ENCODE peak calls at places on chromosome 10, in ten cellular contexts. U, R, I, W, G, Z, N, T, S and F are unnamed samples.

GRCh38 chr10:63465293-63466167 is at the start of gene JMJD1C:
- DNase-seq in S (no peak), I (no peak), U (no peak), R (peak), N (peak), Z (peak), T (peak), G (peak), W (peak), F (no peak)

GRCh38 chr10:78911533-78912340 is 157.0 kb upstream of the ZMIZ1 start:
- DNase-seq in R (no peak), U (no peak), G (peak), W (no peak), Z (no peak), I (no peak), S (no peak), T (no peak), N (no peak), F (no peak)

GRCh38 chr10:69416695-69417094 is at the start of gene TACR2:
- DNase-seq in S (no peak), U (no peak), N (no peak), I (no peak), W (no peak), R (peak), T (no peak), G (no peak), Z (no peak), F (no peak)

GRCh38 chr10:130711072-130711471 is 574.9 kb downstream of the GLRX3 start:
- DNase-seq in W (no peak), T (no peak), N (no peak), U (no peak), R (no peak), S (no peak), Z (no peak), I (no peak), G (no peak), F (no peak)

GRCh38 chr10:88463811-88464210 is 119.3 kb downstream of the RNLS start:
- DNase-seq in Z (no peak), I (no peak), N (no peak), G (no peak), S (no peak), T (no peak), U (no peak), W (no peak), R (no peak), F (no peak)

GRCh38 chr10:119355930-119356329 is 148.6 kb downstream of the GRK5 start:
- DNase-seq in N (no peak), G (no peak), R (no peak), I (no peak), Z (no peak), U (no peak), W (no peak), T (no peak), S (no peak), F (no peak)

GRCh38 chr10:43622022-43622421 is 15.8 kb downstream of the ZNF485 start:
- DNase-seq in Z (no peak), G (no peak), N (no peak), W (no peak), T (no peak), I (no peak), S (no peak), U (no peak), R (no peak), F (no peak)

GRCh38 chr10:114544045-114544659 is 113.9 kb downstream of the ABLIM1 start:
- DNase-seq in I (no peak), G (no peak), Z (no peak), R (no peak), S (no peak), U (no peak), N (peak), W (no peak), T (no peak), F (no peak)

GRCh38 chr10:132131581-132132250 is 55.0 kb upstream of the DPYSL4 start:
- DNase-seq in U (no peak), Z (no peak), W (no peak), N (peak), I (no peak), T (no peak), S (no peak), R (no peak), G (peak), F (no peak)

GRCh38 chr10:131013281-131013680 is 298.2 kb downstream of the TCERG1L start:
- DNase-seq in S (no peak), T (no peak), Z (no peak), W (no peak), R (no peak), N (no peak), U (no peak), G (no peak), I (no peak), F (no peak)

GRCh38 chr10:11165591-11166543 is 148.2 kb downstream of the CELF2 start:
- DNase-seq in W (peak), U (no peak), S (no peak), R (peak), I (no peak), T (no peak), N (peak), Z (peak), G (peak), F (no peak)

GRCh38 chr10:88987243-88987726 is 3.3 kb upstream of the FAS start:
- DNase-seq in N (no peak), U (no peak), S (no peak), W (no peak), G (no peak), I (no peak), Z (peak), R (no peak), T (peak), F (no peak)

GRCh38 chr10:71132321-71132810 is 80.0 kb upstream of the UNC5B start:
- DNase-seq in W (no peak), G (no peak), U (no peak), R (no peak), N (no peak), T (no peak), Z (no peak), S (no peak), I (no peak), F (no peak)

GRCh38 chr10:125329056-125329455 is 168.7 kb upstream of the CTBP2 start:
- DNase-seq in U (no peak), T (no peak), Z (no peak), W (no peak), I (no peak), S (no peak), R (no peak), G (no peak), N (no peak), F (no peak)

GRCh38 chr10:72274730-72275350 is 1.1 kb downstream of the DDIT4 start:
- DNase-seq in T (peak), I (no peak), Z (peak), R (peak), G (peak), U (no peak), N (peak), S (peak), W (peak), F (no peak)

GRCh38 chr10:79586933-79587332 is 23.8 kb upstream of the SFTPA1 start:
- DNase-seq in G (no peak), U (no peak), I (no peak), T (no peak), S (no peak), N (no peak), W (no peak), R (no peak), Z (no peak), F (no peak)

GRCh38 chr10:112159469-112159868 is 24.1 kb downstream of the GPAM start:
- DNase-seq in R (no peak), S (no peak), W (no peak), I (no peak), T (no peak), N (no peak), Z (no peak), U (peak), G (no peak), F (no peak)

GRCh38 chr10:119364941-119365340 is 157.6 kb downstream of the GRK5 start:
- DNase-seq in U (no peak), W (no peak), G (no peak), R (no peak), T (peak), S (no peak), N (peak), Z (peak), I (no peak), F (no peak)

DNA sequence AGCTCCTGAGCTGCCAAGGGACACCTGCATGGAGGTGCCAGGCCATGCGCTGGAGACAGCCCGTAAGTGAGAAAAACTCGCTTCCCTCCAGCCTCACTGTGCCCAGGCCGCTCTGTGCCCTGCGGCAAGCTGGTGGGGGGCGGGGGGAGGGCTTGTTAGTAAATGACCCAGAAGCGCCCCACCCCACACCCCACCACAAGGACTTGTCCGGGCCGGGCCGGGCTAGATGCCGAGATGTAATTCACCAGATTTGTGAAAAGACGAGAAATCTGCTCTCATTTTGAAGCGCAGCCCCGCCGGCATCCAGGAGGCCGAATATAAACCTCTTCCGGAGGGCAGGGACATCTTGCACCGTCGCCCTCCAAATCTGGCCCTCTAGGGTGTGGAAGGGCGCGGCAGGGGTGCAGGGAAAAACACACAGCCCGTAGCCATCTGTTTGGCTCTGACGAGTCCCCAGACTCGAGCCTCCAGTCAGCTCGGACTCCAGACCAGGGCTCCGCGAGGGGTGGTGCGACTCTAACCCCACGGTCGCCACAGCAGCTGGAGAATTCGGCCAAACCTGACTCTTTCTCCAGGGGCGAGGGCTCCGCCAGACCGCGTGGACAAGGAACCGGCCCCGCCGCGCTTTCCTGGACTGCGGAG is 14.8 kb downstream of the TLX1 start:
- DNase-seq in W (no peak), G (no peak), N (no peak), I (no peak), Z (no peak), S (no peak), R (no peak), T (no peak), U (no peak), F (no peak)
- H3K4me3 ChIP-seq in W (no peak), G (no peak), N (no peak), I (no peak), Z (no peak), S (no peak), R (no peak), T (no peak), U (no peak), F (no peak)

DNA sequence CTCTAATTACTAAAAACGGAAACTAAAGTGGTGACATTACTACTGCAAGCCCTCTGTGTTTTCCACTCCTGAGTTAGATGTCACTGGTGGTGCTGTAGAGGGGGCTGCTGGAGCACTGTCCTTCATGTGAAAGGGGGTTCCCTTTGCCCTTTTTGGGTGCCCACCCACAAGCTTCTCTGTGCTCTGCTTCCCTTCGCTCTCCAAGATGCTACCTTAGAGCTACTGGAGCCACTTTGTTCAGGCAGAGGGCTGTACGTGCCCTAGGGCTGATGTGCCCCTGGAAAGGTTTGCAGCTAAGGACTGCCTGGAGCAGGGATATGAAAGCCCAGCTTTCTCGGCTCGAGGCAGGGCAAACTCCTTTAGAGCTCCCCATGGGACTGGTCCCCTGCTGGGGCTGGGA is 28.3 kb downstream of the EMX2 start:
- DNase-seq in T (no peak), G (no peak), W (no peak), I (no peak), N (no peak), R (no peak), S (no peak), Z (no peak), U (no peak), F (no peak)
- TF ChIP-seq CTCF in T (no peak), G (no peak), W (no peak), I (no peak), N (no peak), R (no peak), S (no peak), Z (no peak), U (no peak), F (no peak)

GRCh38 chr10:120989996-120990395 is 138.8 kb downstream of the WDR11 start:
- DNase-seq in R (no peak), G (no peak), U (no peak), Z (no peak), T (no peak), N (no peak), S (no peak), I (no peak), W (no peak), F (no peak)
- H3K4me3 ChIP-seq in R (no peak), G (no peak), U (no peak), Z (no peak), T (no peak), N (no peak), S (no peak), I (no peak), W (no peak), F (no peak)

DNA sequence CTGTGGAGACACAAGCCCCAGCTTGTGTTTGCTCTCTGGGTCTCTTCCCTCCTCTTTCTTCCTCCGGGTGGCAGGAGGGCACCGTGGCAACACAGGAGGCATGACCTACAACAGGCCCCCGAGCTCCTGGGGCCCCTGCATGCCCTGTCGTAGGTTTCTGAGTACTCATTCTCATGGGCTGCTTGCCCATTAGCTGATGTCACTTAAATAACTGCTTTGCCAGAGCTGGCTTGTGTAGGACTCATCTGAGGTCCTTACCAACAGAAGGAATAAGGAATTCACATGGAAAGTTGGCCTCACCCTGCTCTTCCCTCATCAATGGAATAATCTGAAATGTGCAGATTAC is 298.0 kb upstream of the PRKCQ start:
- DNase-seq in G (no peak), Z (peak), T (peak), R (no peak), U (no peak), S (no peak), I (no peak), N (no peak), W (peak), F (no peak)
- TF ChIP-seq CTCF in G (no peak), Z (no peak), T (no peak), R (no peak), U (no peak), S (no peak), I (no peak), N (no peak), W (no peak), F (no peak)

GRCh38 chr10:124104011-124104627 is 10.7 kb upstream of the CHST15 start:
- DNase-seq in R (no peak), G (no peak), U (no peak), W (no peak), T (no peak), Z (no peak), I (no peak), S (no peak), N (no peak), F (no peak)

GRCh38 chr10:124105594-124105993 is 12.2 kb upstream of the CHST15 start:
- DNase-seq in Z (peak), R (no peak), I (no peak), S (no peak), T (peak), N (no peak), U (no peak), W (no peak), G (no peak), F (no peak)

GRCh38 chr10:124109261-124109660 is 15.9 kb upstream of the CHST15 start:
- DNase-seq in S (no peak), N (no peak), U (no peak), T (no peak), Z (no peak), G (no peak), W (no peak), I (no peak), R (no peak), F (no peak)

GRCh38 chr10:124105045-124105444 is 11.6 kb upstream of the CHST15 start:
- DNase-seq in S (no peak), N (no peak), R (no peak), I (no peak), T (no peak), U (no peak), W (no peak), G (no peak), Z (no peak), F (no peak)

DNA sequence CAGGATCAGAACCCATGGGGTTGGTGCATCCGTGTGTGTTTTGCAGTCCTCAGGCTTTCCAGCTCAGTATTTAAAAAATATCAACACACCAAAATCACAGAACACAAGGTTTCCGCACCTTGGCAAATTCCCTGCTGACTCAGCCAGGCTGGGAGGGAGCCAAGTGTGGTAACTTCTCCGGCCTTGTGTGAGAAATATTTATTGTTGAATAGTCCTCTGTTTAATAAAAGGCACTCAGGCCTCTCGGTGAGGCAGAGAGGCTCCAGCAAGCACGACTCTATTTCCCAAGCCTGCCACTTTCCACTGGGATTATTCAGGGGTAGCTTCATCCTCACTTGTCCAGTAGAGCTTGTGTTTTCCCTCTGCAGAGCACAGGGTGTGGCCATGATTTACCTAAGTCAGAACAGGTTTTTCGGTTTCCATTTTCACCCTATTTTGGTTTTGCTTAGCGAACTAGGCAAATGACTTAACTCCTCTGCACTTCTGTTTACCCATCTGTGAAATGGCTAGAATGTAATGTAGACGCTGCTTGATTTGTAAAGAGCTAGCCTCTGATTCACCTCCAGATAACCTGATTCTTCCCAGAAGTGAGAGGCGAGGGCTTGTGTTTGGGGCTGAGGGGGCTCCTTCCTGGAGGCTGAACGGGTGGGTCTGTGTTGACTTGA is 13.0 kb upstream of the CHST15 start:
- DNase-seq in T (peak), R (peak), N (no peak), I (no peak), G (peak), W (peak), S (peak), Z (peak), U (peak), F (peak)
- H3K4me3 ChIP-seq in T (no peak), R (no peak), N (no peak), I (no peak), G (no peak), W (no peak), S (no peak), Z (no peak), U (no peak), F (no peak)

GRCh38 chr10:36880898-36881297 is 244.5 kb upstream of the ANKRD30A start:
- DNase-seq in Z (peak), S (no peak), T (peak), I (no peak), G (no peak), N (no peak), U (no peak), R (no peak), W (peak), F (no peak)
- TF ChIP-seq CTCF in Z (peak), S (no peak), T (peak), I (peak), G (peak), N (no peak), U (peak), R (no peak), W (peak), F (peak)